ENCODE peak calls at places on chromosomes 3 and 15, in nine cellular contexts. X is sigmoid colon, E is A549, I is upper lobe of left lung, Q is HepG2, C is K562, G is transverse colon, T is tibial nerve, P is stomach. S is an unnamed sample.
A peak's percentile ranks its signal among the peaks of the same experiment; 100 is the strongest.

GRCh38 chr15:52294881-52295420 is 653 bp downstream of the MYO5C start:
- DNase-seq in E (peak; percentile 21), C (no peak), X (no peak), P (no peak), I (no peak), Q (peak; percentile 47), T (no peak), G (no peak), S (no peak)

GRCh38 chr15:65303687-65304392 is 637 bp upstream of the RNU5B-1 start:
- DNase-seq in E (no peak), P (peak; percentile 56), I (peak; percentile 73), Q (peak; percentile 50), C (peak; percentile 56), T (peak; percentile 79), X (peak; percentile 88), G (peak; percentile 81), S (peak; percentile 76)

GRCh38 chr15:57914350-57915055 is 151.0 kb downstream of the ALDH1A2 start:
- DNase-seq in G (peak; percentile 56), P (no peak), E (no peak), Q (no peak), C (no peak), X (no peak), I (peak; percentile 59), T (no peak), S (peak; percentile 65)

GRCh38 chr3:156964562-156964961 is 138.4 kb downstream of the LEKR1 start:
- DNase-seq in T (no peak), I (no peak), G (no peak), Q (no peak), C (no peak), P (no peak), X (no peak), E (no peak), S (no peak)

GRCh38 chr3:172106989-172107388 is 67.6 kb downstream of the FNDC3B start:
- DNase-seq in I (peak; percentile 94), P (peak; percentile 60), Q (no peak), T (peak; percentile 60), X (no peak), C (peak; percentile 84), G (peak; percentile 70), E (no peak), S (no peak)

GRCh38 chr15:97909291-97909891 is 51.1 kb upstream of the ARRDC4 start:
- DNase-seq in Q (peak; percentile 33), T (peak; percentile 59), G (peak; percentile 77), E (peak; percentile 33), X (peak; percentile 79), C (peak; percentile 76), I (peak; percentile 57), P (peak; percentile 74), S (peak; percentile 59)

GRCh38 chr3:24684506-24685023 is 189.9 kb upstream of the THRB start:
- DNase-seq in I (no peak), C (no peak), E (no peak), T (no peak), P (no peak), G (no peak), X (no peak), Q (no peak), S (no peak)

GRCh38 chr3:195151866-195152526 is 119.0 kb downstream of the XXYLT1 start:
- DNase-seq in E (no peak), G (no peak), T (no peak), I (no peak), X (no peak), C (peak; percentile 48), P (no peak), Q (peak; percentile 50), S (no peak)

GRCh38 chr3:119559441-119559963 is at the start of gene CD80:
- DNase-seq in X (peak; percentile 73), Q (peak; percentile 45), I (peak; percentile 73), T (peak; percentile 36), P (peak; percentile 75), E (peak; percentile 55), C (peak; percentile 83), G (peak; percentile 77), S (no peak)

GRCh38 chr15:98581715-98582114 is 66.6 kb upstream of the IGF1R start:
- DNase-seq in C (no peak), I (no peak), E (no peak), G (no peak), Q (no peak), P (no peak), X (no peak), T (no peak), S (no peak)

GRCh38 chr3:55369491-55369890 is 117.6 kb downstream of the WNT5A start:
- DNase-seq in G (no peak), E (no peak), I (no peak), Q (no peak), P (no peak), X (no peak), C (no peak), T (no peak), S (no peak)

DNA sequence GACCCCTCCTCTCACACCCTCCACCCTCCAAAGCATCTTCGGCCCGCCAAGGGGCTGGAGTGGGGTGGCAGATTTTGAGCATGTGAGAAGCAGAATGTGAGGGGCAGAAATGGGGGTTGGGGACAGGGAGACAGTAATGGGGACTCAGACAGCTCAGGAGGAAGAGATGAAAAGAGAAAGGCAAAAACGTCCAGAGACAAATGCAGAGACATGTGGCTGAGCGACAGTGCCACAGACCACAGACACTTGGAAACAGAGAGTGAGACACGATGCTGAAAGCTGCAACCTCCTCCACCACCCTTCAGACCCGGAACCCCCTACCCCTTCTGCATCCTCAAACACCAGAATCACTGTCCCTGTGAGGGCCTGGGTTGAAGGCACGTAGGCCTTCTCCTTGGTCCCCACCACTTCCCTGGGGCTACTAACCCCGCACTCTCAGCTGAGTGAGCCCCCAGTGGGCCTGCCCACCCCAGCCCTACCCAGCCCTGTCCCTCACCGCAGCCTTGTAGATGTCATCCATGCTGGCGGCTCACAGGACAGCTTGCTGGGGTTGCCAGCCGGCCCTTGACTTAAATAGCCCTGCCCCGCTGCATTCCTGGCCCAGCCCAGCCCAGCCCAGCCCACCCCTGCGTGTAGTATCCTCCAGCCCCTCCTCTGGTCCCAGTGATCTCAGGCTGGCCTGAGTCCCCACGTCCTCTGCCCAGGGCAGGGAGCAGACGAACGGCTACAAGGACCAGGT is at the start of gene TNNC1:
- DNase-seq in P (peak; percentile 40), C (peak; percentile 6), I (peak; percentile 67), T (no peak), E (no peak), Q (peak; percentile 56), X (no peak), G (peak; percentile 35), S (no peak)
- TF ChIP-seq POLR2A in P (no peak), C (no peak), I (no peak), T (no peak), E (no peak), Q (no peak), X (no peak), G (no peak), S (no peak)

GRCh38 chr3:71062920-71063767 is 520.4 kb downstream of the FOXP1 start:
- DNase-seq in P (no peak), G (no peak), Q (no peak), C (peak; percentile 40), I (no peak), T (no peak), E (no peak), X (no peak), S (no peak)
- TF ChIP-seq EP300 in P (no peak), G (no peak), Q (no peak), C (no peak), I (no peak), T (no peak), E (no peak), X (no peak), S (no peak)

GRCh38 chr3:11720220-11721113 is 76.8 kb upstream of the VGLL4 start:
- DNase-seq in P (peak; percentile 82), I (peak; percentile 80), T (peak; percentile 46), Q (peak; percentile 46), E (peak; percentile 71), X (peak; percentile 88), C (peak; percentile 27), G (peak; percentile 87), S (peak; percentile 82)

GRCh38 chr3:11718582-11719405 is 75.1 kb upstream of the VGLL4 start:
- DNase-seq in I (peak; percentile 49), T (peak; percentile 51), P (peak; percentile 69), X (peak; percentile 77), G (peak; percentile 54), C (no peak), Q (peak; percentile 23), E (peak; percentile 66), S (peak; percentile 54)

GRCh38 chr3:11721114-11721440 is 77.4 kb upstream of the VGLL4 start:
- DNase-seq in C (no peak), G (no peak), E (no peak), T (no peak), I (no peak), Q (no peak), P (no peak), X (no peak), S (no peak)

GRCh38 chr3:11717768-11718581 is 74.3 kb upstream of the VGLL4 start:
- DNase-seq in I (no peak), G (no peak), C (no peak), E (peak; percentile 38), T (peak; percentile 12), P (no peak), Q (peak; percentile 53), X (no peak), S (peak; percentile 34)

DNA sequence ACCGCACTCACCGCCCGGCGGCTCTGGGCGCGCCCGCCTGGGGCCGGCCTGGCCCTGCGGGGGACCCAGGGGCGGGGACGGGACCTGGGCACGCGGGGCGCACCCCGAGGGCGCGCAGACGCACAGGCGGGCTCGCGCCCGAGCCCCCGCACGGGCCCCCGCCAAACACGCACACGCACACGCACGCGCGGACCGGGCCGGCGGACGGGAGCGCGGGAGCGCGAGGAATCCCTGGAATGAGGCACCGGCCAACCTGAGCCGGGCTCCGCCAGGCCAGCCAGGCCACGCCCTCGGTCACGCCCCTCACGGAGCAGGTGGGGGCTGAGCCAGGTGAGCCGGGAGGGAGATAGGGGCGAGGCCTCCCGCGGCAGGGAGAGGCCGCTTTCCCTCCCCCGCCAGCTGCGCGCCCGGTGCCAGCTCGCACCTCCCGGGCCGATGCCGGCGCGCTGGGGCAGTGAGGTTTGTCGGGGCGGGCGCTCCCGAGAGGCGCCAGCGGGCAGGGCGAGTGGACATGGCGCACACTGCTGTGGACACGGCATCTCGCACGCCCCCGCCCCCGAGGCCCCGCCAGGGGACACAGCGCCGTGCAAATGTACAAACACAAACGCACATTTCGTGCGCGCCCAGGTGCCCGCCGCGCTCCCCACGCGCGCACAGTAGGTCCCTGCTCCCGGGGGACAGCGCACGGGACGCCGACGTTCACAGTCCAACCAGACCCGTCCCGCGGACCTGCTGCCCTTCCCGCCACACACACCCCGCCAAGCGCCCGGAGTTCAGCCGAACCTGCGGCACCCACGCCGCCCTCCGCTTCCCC is 75.9 kb upstream of the VGLL4 start:
- DNase-seq in X (peak; percentile 85), C (peak; percentile 70), E (peak; percentile 89), Q (peak; percentile 73), I (peak; percentile 93), P (peak; percentile 95), G (peak; percentile 96), T (peak; percentile 18), S (peak; percentile 70)
- TF ChIP-seq POLR2A in X (no peak), C (no peak), E (no peak), Q (no peak), I (peak; percentile 45), P (no peak), G (peak; percentile 80), T (peak; percentile 4), S (no peak)

DNA sequence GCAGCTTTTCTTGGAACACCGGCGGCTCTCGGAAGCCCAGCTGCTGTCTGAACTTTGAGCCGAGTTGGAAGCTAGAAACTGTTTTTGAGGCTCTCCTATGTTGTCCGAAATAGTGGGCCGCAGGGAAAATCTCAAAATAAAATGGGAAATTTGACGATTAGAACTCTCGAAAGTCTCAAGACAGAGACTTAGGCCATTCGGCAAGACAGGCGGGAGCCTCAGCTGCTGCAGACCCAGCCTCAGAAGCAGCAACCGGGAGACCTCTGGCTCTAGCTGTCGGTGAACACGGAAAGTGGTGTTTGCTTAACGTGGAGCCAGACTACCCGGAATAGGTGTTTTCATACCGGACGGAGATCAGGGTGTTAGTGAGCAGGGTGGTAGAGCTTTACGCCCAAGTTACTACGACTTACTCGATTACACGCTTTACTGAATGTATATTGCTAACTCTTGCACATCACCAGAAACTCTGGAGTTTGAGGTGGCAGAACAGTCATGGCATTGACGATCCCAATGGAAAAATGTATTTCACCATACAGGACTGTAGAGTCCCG is 357 bp upstream of the MAN2C1 start:
- DNase-seq in T (no peak), E (no peak), X (no peak), C (no peak), Q (peak; percentile 87), G (peak; percentile 38), I (peak; percentile 34), P (no peak), S (no peak)
- TF ChIP-seq EP300 in T (no peak), E (no peak), X (no peak), C (no peak), Q (no peak), G (no peak), I (no peak), P (no peak), S (no peak)